ENCODE peak calls at places on chromosomes 4 and X, in eight cellular contexts. I is AG04449; W is sigmoid colon; K is GM10248; D is CD4-positive, alpha-beta T cell; O is GM23338; N is cardiac muscle cell; E is nephron progenitor cell. G is an unnamed sample.

GRCh38 chrX:7690842-7691241 is 152.1 kb upstream of the VCX start:
- DNase-seq in I (no peak), W (no peak), K (no peak), D (no peak), O (peak), N (no peak), E (no peak), G (no peak)

GRCh38 chr4:155676430-155676825 is 9.8 kb downstream of the GUCY1A1 start:
- DNase-seq in I (no peak), W (no peak), K (no peak), D (no peak), O (no peak), N (no peak), E (no peak), G (no peak)

GRCh38 chr4:76836860-76837564 is 60.9 kb downstream of the SOWAHB start:
- DNase-seq in I (no peak), W (no peak), K (no peak), D (no peak), O (no peak), N (no peak), E (peak), G (no peak)

GRCh38 chr4:77861500-77861899 is 1.1 kb upstream of the MRPL1 start:
- DNase-seq in I (no peak), W (no peak), K (no peak), D (no peak), O (peak), N (no peak), E (no peak), G (no peak)

GRCh38 chrX:119573840-119574393 is 446 bp upstream of the UBE2A start:
- DNase-seq in I (no peak), W (peak), K (peak), D (peak), O (peak), N (peak), E (no peak), G (no peak)

GRCh38 chr4:123421227-123421941 is 24.8 kb downstream of the SPRY1 start:
- DNase-seq in I (no peak), W (no peak), K (no peak), D (no peak), O (no peak), N (peak), E (no peak), G (no peak)

GRCh38 chr4:3442959-3443749 is 1.4 kb downstream of the HGFAC start:
- DNase-seq in I (no peak), W (no peak), K (peak), D (peak), O (peak), N (peak), E (peak), G (peak)

GRCh38 chr4:52651993-52652672 is 7.0 kb downstream of the USP46 start:
- DNase-seq in I (no peak), W (no peak), K (no peak), D (no peak), O (no peak), N (no peak), E (no peak), G (no peak)

GRCh38 chr4:180550106-180550505 is 1693.1 kb upstream of the TENM3 start:
- DNase-seq in I (no peak), W (no peak), K (no peak), D (no peak), O (peak), N (no peak), E (no peak), G (no peak)

GRCh38 chr4:188976644-188977115 is 837.4 kb downstream of the TRIML1 start:
- DNase-seq in I (peak), W (no peak), K (no peak), D (no peak), O (peak), N (no peak), E (peak), G (no peak)

GRCh38 chr4:3440011-3440410 is 1.8 kb upstream of the HGFAC start:
- DNase-seq in I (no peak), W (no peak), K (no peak), D (no peak), O (no peak), N (no peak), E (no peak), G (no peak)

GRCh38 chr4:150302553-150302952 is 224.3 kb downstream of the DCLK2 start:
- DNase-seq in I (peak), W (peak), K (no peak), D (no peak), O (no peak), N (peak), E (no peak), G (no peak)

GRCh38 chr4:165294907-165295306 is 32.6 kb upstream of the MSMO1 start:
- DNase-seq in I (no peak), W (no peak), K (peak), D (peak), O (peak), N (no peak), E (peak), G (no peak)

GRCh38 chrX:80511969-80512760 is 91.9 kb downstream of the TENT5D start:
- DNase-seq in I (no peak), W (no peak), K (no peak), D (no peak), O (peak), N (peak), E (no peak), G (no peak)

GRCh38 chr4:187366530-187367279 is 628.9 kb upstream of the ZFP42 start:
- DNase-seq in I (no peak), W (no peak), K (no peak), D (no peak), O (peak), N (no peak), E (peak), G (no peak)

GRCh38 chr4:1009647-1010521 is 1.5 kb upstream of the FGFRL1 start:
- DNase-seq in I (no peak), W (peak), K (peak), D (peak), O (peak), N (peak), E (peak), G (peak)

GRCh38 chr4:7769936-7770674 is 169.6 kb downstream of the AFAP1 start:
- DNase-seq in I (no peak), W (peak), K (peak), D (no peak), O (peak), N (peak), E (no peak), G (no peak)
- TF ChIP-seq CTCF in I (peak), W (peak), K (peak), D (peak), O (peak), N (peak), E (peak), G (no peak)

DNA sequence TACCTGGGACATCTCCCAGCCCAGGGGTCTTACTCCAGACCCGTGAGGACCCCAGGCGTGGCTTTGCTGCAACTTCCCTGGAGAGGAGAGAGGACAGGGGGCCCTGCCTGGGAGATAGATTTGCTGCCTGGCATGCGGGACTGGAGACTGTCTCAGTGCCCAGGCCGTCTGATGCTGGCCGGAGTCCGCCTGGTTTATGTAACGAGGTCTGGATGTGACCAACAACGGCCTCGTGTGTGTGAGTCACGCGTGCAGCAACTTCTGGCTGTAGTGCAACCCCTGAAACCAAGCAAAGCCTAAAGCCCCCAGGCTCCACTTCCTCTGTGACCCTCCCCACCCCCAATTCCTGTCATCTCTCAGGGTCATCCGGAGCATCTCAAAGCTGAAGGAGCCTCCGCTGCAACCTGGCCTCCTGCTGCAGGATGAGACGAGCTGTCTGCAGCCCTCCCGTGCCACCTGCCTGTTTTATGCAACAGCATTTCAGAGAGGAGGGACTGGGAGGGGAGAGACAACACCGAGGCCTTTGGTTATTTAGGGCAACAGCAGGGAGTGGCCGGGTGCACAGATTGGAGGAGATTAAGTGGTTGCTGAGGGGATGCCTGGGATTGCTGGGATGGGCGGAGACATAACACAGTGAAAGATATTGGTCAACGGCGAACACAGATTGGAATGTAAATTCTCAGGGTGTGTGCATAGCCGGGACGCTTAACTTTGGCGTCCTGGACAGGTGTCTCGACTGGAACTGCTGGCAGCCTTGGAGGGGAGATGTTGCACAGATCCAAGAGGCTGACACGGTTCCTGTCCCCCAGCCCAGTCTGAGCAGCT is 16.0 kb downstream of the XG start:
- DNase-seq in I (no peak), W (peak), K (no peak), D (no peak), O (peak), N (peak), E (no peak), G (peak)
- TF ChIP-seq CTCF in I (no peak), W (no peak), K (no peak), D (no peak), O (no peak), N (no peak), E (no peak), G (no peak)

GRCh38 chr4:8168232-8168631 is 9.6 kb upstream of the ABLIM2 start:
- DNase-seq in I (no peak), W (no peak), K (no peak), D (no peak), O (no peak), N (no peak), E (no peak), G (no peak)
- TF ChIP-seq CTCF in I (peak), W (no peak), K (peak), D (no peak), O (peak), N (peak), E (peak), G (peak)

GRCh38 chr4:145623831-145624230 is 4.6 kb downstream of the MMAA start:
- DNase-seq in I (no peak), W (no peak), K (no peak), D (no peak), O (no peak), N (peak), E (no peak), G (no peak)

GRCh38 chr4:145614235-145614615 is 5.0 kb upstream of the MMAA start:
- DNase-seq in I (no peak), W (no peak), K (no peak), D (no peak), O (no peak), N (no peak), E (no peak), G (no peak)

GRCh38 chr4:145618210-145618911 is 824 bp upstream of the MMAA start:
- DNase-seq in I (no peak), W (no peak), K (peak), D (no peak), O (no peak), N (no peak), E (peak), G (no peak)

GRCh38 chr4:145618912-145619638 is at the start of gene MMAA:
- DNase-seq in I (peak), W (peak), K (peak), D (peak), O (peak), N (peak), E (peak), G (peak)

GRCh38 chr4:145619639-145619996 is 433 bp downstream of the MMAA start:
- DNase-seq in I (no peak), W (peak), K (no peak), D (peak), O (peak), N (peak), E (no peak), G (no peak)
- TF ChIP-seq CTCF in I (no peak), W (no peak), K (no peak), D (peak), O (no peak), N (no peak), E (peak), G (no peak)

GRCh38 chr4:22634541-22635181 is 58.1 kb upstream of the GBA3 start:
- DNase-seq in I (no peak), W (no peak), K (no peak), D (no peak), O (no peak), N (peak), E (no peak), G (no peak)

GRCh38 chr4:22637306-22637705 is 55.4 kb upstream of the GBA3 start:
- DNase-seq in I (no peak), W (no peak), K (no peak), D (no peak), O (no peak), N (no peak), E (no peak), G (no peak)

DNA sequence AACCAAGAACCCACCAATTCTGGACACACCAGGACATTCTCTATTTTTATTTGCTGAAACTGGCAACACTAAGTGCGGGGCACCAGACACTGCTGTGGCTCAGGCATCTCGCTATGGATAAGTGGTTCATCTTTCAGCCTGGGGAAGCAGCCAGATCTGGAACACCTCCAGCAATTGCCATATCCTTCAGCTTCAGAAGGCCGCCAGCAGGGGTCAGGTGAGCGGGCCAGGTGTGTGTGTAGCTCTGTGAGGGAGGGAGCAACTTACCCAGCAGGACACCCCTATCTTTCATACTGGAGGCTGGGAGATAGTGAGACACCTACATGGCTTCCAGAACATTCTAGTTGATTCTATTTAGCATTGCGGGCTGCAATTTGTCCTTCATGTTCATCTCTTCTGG is 57.0 kb upstream of the GBA3 start:
- DNase-seq in I (no peak), W (no peak), K (no peak), D (no peak), O (peak), N (no peak), E (no peak), G (no peak)
- TF ChIP-seq CTCF in I (no peak), W (no peak), K (no peak), D (no peak), O (peak), N (no peak), E (no peak), G (no peak)

DNA sequence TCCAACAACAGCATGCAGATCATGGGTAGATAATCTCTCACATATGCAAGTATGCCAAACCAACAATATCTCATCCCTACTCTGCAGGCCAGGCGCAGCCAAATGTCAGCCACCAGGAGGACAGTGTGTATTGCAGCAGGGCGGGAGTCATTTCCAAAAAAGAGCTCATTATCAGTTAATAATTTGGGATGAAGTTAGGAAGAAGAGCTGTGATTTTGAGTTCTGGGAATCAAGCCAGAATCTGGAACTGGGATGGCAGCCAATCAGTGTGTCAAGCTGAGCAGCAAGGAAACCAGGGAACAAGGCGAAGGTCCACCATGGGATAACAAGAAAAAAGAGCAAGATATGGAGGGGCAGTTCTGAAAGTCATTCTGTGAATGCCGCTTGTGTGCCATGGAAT is 88.2 kb upstream of the CAMK2D start:
- DNase-seq in I (no peak), W (no peak), K (no peak), D (no peak), O (no peak), N (peak), E (no peak), G (no peak)
- TF ChIP-seq CTCF in I (no peak), W (no peak), K (no peak), D (no peak), O (no peak), N (peak), E (no peak), G (no peak)

DNA sequence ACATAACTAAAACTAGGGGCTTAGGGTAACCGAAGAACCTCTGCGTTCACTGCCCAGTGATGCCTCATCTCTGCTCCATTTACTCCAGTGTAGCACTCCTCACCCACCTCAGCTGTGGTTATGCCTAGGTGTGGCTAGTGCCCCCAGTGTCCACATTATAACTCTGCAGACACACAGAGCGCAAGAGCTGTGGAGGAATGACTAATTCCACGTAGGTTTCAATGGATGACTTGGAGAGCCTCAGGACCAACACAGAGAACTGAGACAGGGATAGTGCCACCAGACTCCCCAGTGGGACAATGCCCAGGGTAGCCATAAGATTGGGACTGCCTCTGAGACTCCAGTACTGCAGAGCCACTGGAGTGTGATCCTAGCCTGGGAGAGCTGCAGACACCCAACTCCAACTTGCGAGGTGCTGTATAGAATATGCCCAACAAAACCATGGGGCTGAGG is 542.4 kb upstream of the DIPK2B start:
- DNase-seq in I (no peak), W (no peak), K (no peak), D (no peak), O (peak), N (no peak), E (no peak), G (no peak)
- TF ChIP-seq CTCF in I (peak), W (no peak), K (no peak), D (no peak), O (peak), N (no peak), E (no peak), G (no peak)

GRCh38 chrX:24561121-24561520 is 86.0 kb downstream of the PCYT1B start:
- DNase-seq in I (no peak), W (no peak), K (peak), D (no peak), O (peak), N (peak), E (no peak), G (no peak)
- TF ChIP-seq CTCF in I (no peak), W (no peak), K (no peak), D (no peak), O (peak), N (peak), E (no peak), G (no peak)